ENCODE peak calls at places on chromosomes 16 and 17, in nine cellular contexts. X, H, Y, K, D, L, U, N and I are unnamed samples.
A peak's percentile ranks its signal among the peaks of the same experiment; 100 is the strongest.

GRCh38 chr17:52823155-52823554 is 664.6 kb upstream of the CA10 start:
- DNase-seq in Y (no peak), H (no peak), N (no peak), L (no peak), D (no peak), K (no peak), X (no peak), U (no peak), I (no peak)

GRCh38 chr17:29619251-29619650 is 3.5 kb downstream of the CORO6 start:
- DNase-seq in K (no peak), Y (no peak), X (peak; percentile 49), D (no peak), N (no peak), U (no peak), L (no peak), H (no peak), I (no peak)

GRCh38 chr16:25110392-25110947 is 1.1 kb upstream of the LCMT1 start:
- DNase-seq in D (peak; percentile 21), Y (no peak), L (no peak), X (no peak), K (peak; percentile 34), N (no peak), U (no peak), H (peak; percentile 37), I (no peak)

GRCh38 chr16:81668243-81669097 is 110.6 kb upstream of the PLCG2 start:
- DNase-seq in L (no peak), N (no peak), D (no peak), K (no peak), U (no peak), Y (no peak), X (no peak), H (peak; percentile 4), I (no peak)

GRCh38 chr17:55549140-55549539 is 37.9 kb upstream of the SMIM36 start:
- DNase-seq in X (no peak), N (no peak), U (no peak), L (no peak), H (no peak), K (no peak), Y (peak; percentile 41), D (peak; percentile 53), I (no peak)

GRCh38 chr17:64306850-64307463 is 43.9 kb upstream of the TEX2 start:
- DNase-seq in Y (peak; percentile 66), N (peak; percentile 51), H (peak; percentile 21), K (peak; percentile 52), L (peak; percentile 62), D (peak; percentile 80), U (peak; percentile 31), X (peak; percentile 15), I (peak; percentile 35)

GRCh38 chr17:28745052-28745776 is 1.4 kb downstream of the TRAF4 start:
- DNase-seq in D (peak; percentile 65), Y (peak; percentile 50), H (peak; percentile 71), K (no peak), N (no peak), L (peak; percentile 25), X (peak; percentile 13), U (no peak), I (peak; percentile 58)

GRCh38 chr16:70638814-70639792 is 7.3 kb upstream of the IL34 start:
- DNase-seq in N (no peak), X (peak; percentile 27), K (no peak), D (no peak), H (no peak), L (no peak), Y (peak; percentile 58), U (no peak), I (no peak)

GRCh38 chr17:58626905-58627304 is 64.9 kb downstream of the TEX14 start:
- DNase-seq in X (no peak), Y (no peak), L (no peak), K (no peak), N (no peak), H (no peak), D (no peak), U (no peak), I (no peak)

GRCh38 chr17:82835766-82836512 is 3.9 kb downstream of the ZNF750 start:
- DNase-seq in Y (no peak), U (no peak), X (no peak), K (no peak), H (no peak), L (no peak), N (no peak), D (no peak), I (no peak)

GRCh38 chr16:87076950-87077749 is 240.0 kb downstream of the C16orf95 start:
- DNase-seq in Y (peak; percentile 64), U (no peak), L (no peak), K (peak; percentile 16), X (no peak), D (peak; percentile 85), N (no peak), H (no peak), I (peak; percentile 35)

GRCh38 chr16:54326266-54326662 is 39.7 kb upstream of the IRX3 start:
- DNase-seq in N (no peak), K (no peak), Y (no peak), U (no peak), X (peak; percentile 76), L (no peak), H (no peak), D (no peak), I (no peak)

GRCh38 chr16:72645526-72645925 is 402.4 kb downstream of the ZFHX3 start:
- DNase-seq in D (peak; percentile 41), L (no peak), U (no peak), H (no peak), N (no peak), Y (no peak), X (no peak), K (no peak), I (no peak)

GRCh38 chr17:66190738-66191606 is 961 bp downstream of the CEP112 start:
- DNase-seq in D (no peak), U (no peak), L (no peak), Y (no peak), H (no peak), K (no peak), N (no peak), X (no peak), I (no peak)

GRCh38 chr17:35713069-35713728 is 18.2 kb upstream of the RASL10B start:
- DNase-seq in H (no peak), L (no peak), K (no peak), N (no peak), Y (peak; percentile 44), U (no peak), D (no peak), X (peak; percentile 85), I (no peak)

GRCh38 chr17:48871551-48872351 is 20.8 kb upstream of the ATP5MC1 start:
- DNase-seq in L (no peak), U (no peak), H (no peak), N (no peak), X (no peak), D (no peak), Y (no peak), K (no peak), I (peak; percentile 11)

GRCh38 chr17:17628388-17629008 is 37.0 kb upstream of the PEMT start:
- DNase-seq in L (peak; percentile 3), U (peak; percentile 22), K (peak; percentile 9), N (no peak), X (no peak), H (no peak), D (peak; percentile 56), Y (no peak), I (no peak)

GRCh38 chr17:58587713-58588117 is 73.3 kb upstream of the MTMR4 start:
- DNase-seq in H (peak; percentile 55), X (no peak), U (peak; percentile 22), N (peak; percentile 24), D (peak; percentile 72), L (peak; percentile 44), Y (peak; percentile 69), K (peak; percentile 45), I (no peak)

GRCh38 chr17:6548578-6549330 is 7.6 kb downstream of the PITPNM3 start:
- DNase-seq in U (no peak), N (no peak), L (no peak), H (no peak), K (no peak), D (peak; percentile 78), X (no peak), Y (no peak), I (peak; percentile 5)

GRCh38 chr16:82282662-82283061 is 112.6 kb upstream of the MPHOSPH6 start:
- DNase-seq in L (no peak), X (no peak), K (no peak), Y (no peak), U (no peak), H (no peak), N (no peak), D (no peak), I (no peak)

GRCh38 chr17:57120814-57121213 is 35.8 kb downstream of the AKAP1 start:
- DNase-seq in X (no peak), N (no peak), Y (no peak), H (no peak), U (no peak), K (no peak), D (no peak), L (no peak), I (no peak)

GRCh38 chr16:14205666-14206065 is 134.5 kb downstream of the MRTFB start:
- DNase-seq in L (no peak), D (peak; percentile 51), N (no peak), U (no peak), X (no peak), H (no peak), Y (no peak), K (no peak), I (no peak)

GRCh38 chr16:66728117-66728787 is 23.2 kb downstream of the DYNC1LI2 start:
- DNase-seq in N (no peak), L (no peak), H (peak; percentile 9), K (no peak), U (no peak), Y (peak; percentile 19), D (peak; percentile 54), X (no peak), I (peak; percentile 21)

GRCh38 chr17:17540278-17540906 is 44.2 kb upstream of the RASD1 start:
- DNase-seq in D (no peak), H (no peak), U (no peak), X (no peak), K (no peak), L (no peak), Y (peak; percentile 49), N (no peak), I (no peak)

GRCh38 chr16:23539984-23540816 is 16.9 kb downstream of the EARS2 start:
- DNase-seq in X (no peak), K (no peak), U (no peak), D (no peak), H (no peak), L (no peak), N (no peak), Y (no peak), I (peak; percentile 88)

GRCh38 chr16:35310999-35311398 is 1851.6 kb downstream of the TP53TG3F start:
- DNase-seq in X (no peak), L (no peak), D (no peak), K (no peak), H (no peak), N (no peak), Y (no peak), U (no peak), I (no peak)

GRCh38 chr17:42891539-42892152 is 9.0 kb upstream of the G6PC1 start:
- DNase-seq in X (no peak), H (no peak), N (no peak), U (no peak), D (no peak), K (no peak), Y (no peak), L (no peak), I (peak; percentile 9)

GRCh38 chr17:38915639-38915995 is 9.8 kb upstream of the LASP1NB start:
- DNase-seq in D (no peak), H (no peak), K (no peak), L (no peak), X (no peak), N (no peak), U (no peak), Y (no peak), I (no peak)

GRCh38 chr17:1039511-1040215 is 42.7 kb downstream of the TIMM22 start:
- DNase-seq in N (no peak), K (no peak), U (no peak), H (no peak), Y (no peak), X (no peak), L (no peak), D (no peak), I (no peak)

GRCh38 chr17:64128787-64129514 is 993 bp downstream of the ERN1 start:
- DNase-seq in K (no peak), Y (no peak), H (peak; percentile 27), X (no peak), D (peak; percentile 29), U (no peak), L (no peak), N (no peak), I (peak; percentile 5)

GRCh38 chr16:57720142-57720575 is 15.4 kb upstream of the KATNB1 start:
- DNase-seq in D (peak; percentile 70), Y (peak; percentile 72), U (no peak), N (no peak), H (peak; percentile 11), X (no peak), K (peak; percentile 13), L (no peak), I (peak; percentile 1)